ENCODE peak calls at places on chromosomes 13 and 19, in five cellular contexts. S is omental fat pad; T is stimulated activated CD8-positive, alpha-beta memory T cell treated with anti-CD3 and anti-CD28 coated beads, Interleukin-12 subunit alpha, Interleukin-12 subunit beta, amount 100 ng/mL, for 4 hours; Z is neural crest cell; G is NCI-H2171 treated with DMSO at 0.1 percent for 48 hours. A is an unnamed sample.

GRCh38 chr13:106836186-106836802 is 268.4 kb upstream of the ARGLU1 start:
- DNase-seq in S (no peak), T (no peak), Z (no peak), G (no peak), A (no peak)

GRCh38 chr19:48492925-48493717 is 18.5 kb downstream of the LMTK3 start:
- DNase-seq in S (peak), T (peak), Z (peak), G (peak), A (peak)

GRCh38 chr19:54430306-54431254 is 15.3 kb downstream of the TTYH1 start:
- DNase-seq in S (no peak), T (peak), Z (peak), G (no peak), A (no peak)

GRCh38 chr13:44243198-44243852 is 130.3 kb upstream of the SERP2 start:
- DNase-seq in S (no peak), T (no peak), Z (peak), G (no peak), A (peak)

GRCh38 chr19:57239982-57240310 is 486 bp upstream of the ZNF805 start:
- DNase-seq in S (no peak), T (no peak), Z (no peak), G (no peak), A (no peak)

GRCh38 chr13:25462301-25463125 is 90.7 kb downstream of the ATP8A2 start:
- DNase-seq in S (no peak), T (no peak), Z (no peak), G (no peak), A (no peak)

GRCh38 chr19:49445997-49446396 is 4.7 kb upstream of the SLC17A7 start:
- DNase-seq in S (no peak), T (no peak), Z (no peak), G (no peak), A (no peak)

GRCh38 chr13:22748866-22749586 is 431.8 kb upstream of the SGCG start:
- DNase-seq in S (no peak), T (no peak), Z (no peak), G (no peak), A (no peak)

GRCh38 chr13:113956571-113956970 is 17.3 kb downstream of the C13orf46 start:
- DNase-seq in S (no peak), T (no peak), Z (no peak), G (no peak), A (peak)

GRCh38 chr19:9037415-9038062 is 27.3 kb upstream of the MUC16 start:
- DNase-seq in S (peak), T (no peak), Z (no peak), G (no peak), A (no peak)

GRCh38 chr13:111472559-111473460 is 152.4 kb downstream of the TEX29 start:
- DNase-seq in S (no peak), T (no peak), Z (no peak), G (no peak), A (no peak)

GRCh38 chr19:33055718-33056117 is 9.0 kb downstream of the RHPN2 start:
- DNase-seq in S (no peak), T (no peak), Z (no peak), G (no peak), A (no peak)

GRCh38 chr13:113815151-113816058 is 48.5 kb downstream of the GAS6 start:
- DNase-seq in S (no peak), T (no peak), Z (no peak), G (no peak), A (no peak)

GRCh38 chr13:113759525-113760137 is 605 bp downstream of the TMEM255B start:
- DNase-seq in S (no peak), T (no peak), Z (no peak), G (no peak), A (peak)

GRCh38 chr19:11159598-11160001 is 4.0 kb upstream of the SPC24 start:
- DNase-seq in S (no peak), T (no peak), Z (no peak), G (no peak), A (no peak)

GRCh38 chr19:37077615-37077928 is 661 bp upstream of the ZNF420 start:
- DNase-seq in S (no peak), T (no peak), Z (no peak), G (peak), A (no peak)

GRCh38 chr19:49272204-49272603 is 52.8 kb downstream of the SLC6A16 start:
- DNase-seq in S (no peak), T (no peak), Z (no peak), G (no peak), A (no peak)

GRCh38 chr19:48770223-48770622 is 14.9 kb downstream of the FGF21 start:
- DNase-seq in S (no peak), T (no peak), Z (no peak), G (no peak), A (no peak)

GRCh38 chr19:30385174-30385573 is 13.0 kb downstream of the ZNF536 start:
- DNase-seq in S (no peak), T (no peak), Z (no peak), G (no peak), A (no peak)

GRCh38 chr19:6826281-6826920 is 53.9 kb downstream of the VAV1 start:
- DNase-seq in S (no peak), T (no peak), Z (no peak), G (no peak), A (no peak)

GRCh38 chr19:33879818-33880575 is 83.3 kb downstream of the KCTD15 start:
- DNase-seq in S (no peak), T (no peak), Z (peak), G (no peak), A (no peak)

GRCh38 chr19:48085077-48085476 is 25.5 kb downstream of the PLA2G4C start:
- DNase-seq in S (no peak), T (no peak), Z (no peak), G (no peak), A (no peak)

GRCh38 chr19:4043410-4043809 is 23.3 kb downstream of the ZBTB7A start:
- DNase-seq in S (no peak), T (no peak), Z (no peak), G (no peak), A (no peak)

GRCh38 chr19:32123355-32123940 is 222.0 kb upstream of the ZNF507 start:
- DNase-seq in S (no peak), T (no peak), Z (no peak), G (no peak), A (no peak)

A was measured in CD14-positive monocyte.